ENCODE peak calls at places on chromosomes 7 and 10, in four cellular contexts. O is neuronal stem cell, B is H9, W is neural progenitor cell. I is an unnamed sample.

GRCh38 chr7:84232653-84233052 is 38.1 kb upstream of the SEMA3A start:
- DNase-seq in W (peak), O (no peak), B (no peak), I (no peak)

GRCh38 chr10:63363951-63364350 is 101.8 kb downstream of the JMJD1C start:
- DNase-seq in O (no peak), B (no peak), W (no peak), I (no peak)

GRCh38 chr10:129470103-129470851 is 3.2 kb downstream of the MGMT start:
- DNase-seq in W (no peak), O (no peak), B (no peak), I (peak)

GRCh38 chr7:86846494-86847190 is 202.9 kb downstream of the GRM3 start:
- DNase-seq in O (no peak), W (no peak), B (no peak), I (no peak)

GRCh38 chr7:50295133-50295532 is 9.4 kb upstream of the IKZF1 start:
- DNase-seq in O (no peak), W (no peak), B (no peak), I (no peak)

GRCh38 chr10:18233775-18234174 is 93.6 kb downstream of the CACNB2 start:
- DNase-seq in O (no peak), W (peak), B (peak), I (no peak)

GRCh38 chr10:20890491-20891337 is 6.4 kb downstream of the NEBL start:
- DNase-seq in O (no peak), B (no peak), W (no peak), I (no peak)

GRCh38 chr10:117663750-117664149 is 121.2 kb downstream of the EMX2 start:
- DNase-seq in O (no peak), W (no peak), B (no peak), I (peak)

GRCh38 chr10:132572545-132572937 is 35.0 kb downstream of the INPP5A start:
- DNase-seq in B (no peak), O (no peak), W (peak), I (no peak)

GRCh38 chr7:27124096-27124978 is 6.2 kb downstream of the HOXA4 start:
- DNase-seq in B (no peak), W (no peak), O (no peak), I (peak)

GRCh38 chr7:83162402-83163256 is at the start of gene PCLO:
- DNase-seq in B (peak), W (peak), O (peak), I (peak)

GRCh38 chr7:26199301-26200112 is 1.0 kb downstream of the HNRNPA2B1 start:
- DNase-seq in W (peak), O (peak), B (no peak), I (no peak)

GRCh38 chr10:23422003-23422411 is 16.9 kb upstream of the OTUD1 start:
- DNase-seq in B (no peak), W (no peak), O (no peak), I (no peak)
- H2AFZ ChIP-seq in B (no peak), W (no peak), O (no peak), I (no peak)

GRCh38 chr7:70695804-70696104 is 436.2 kb upstream of the GALNT17 start:
- DNase-seq in W (peak), O (no peak), B (no peak), I (peak)

GRCh38 chr7:70698219-70698832 is 433.6 kb upstream of the GALNT17 start:
- DNase-seq in W (peak), B (no peak), O (peak), I (peak)

GRCh38 chr7:70694357-70694908 is 437.5 kb upstream of the GALNT17 start:
- DNase-seq in B (no peak), W (peak), O (peak), I (peak)

GRCh38 chr7:70694909-70695803 is 436.8 kb upstream of the GALNT17 start:
- DNase-seq in O (peak), B (no peak), W (peak), I (peak)

GRCh38 chr7:70696139-70696782 is 435.7 kb upstream of the GALNT17 start:
- DNase-seq in W (peak), O (peak), B (no peak), I (no peak)
- H2AFZ ChIP-seq in W (no peak), O (no peak), B (no peak), I (peak)

GRCh38 chr7:121083138-121083789 is 94.8 kb downstream of the CPED1 start:
- DNase-seq in O (no peak), W (no peak), B (no peak), I (no peak)
- H2AFZ ChIP-seq in O (peak), W (no peak), B (no peak), I (peak)

GRCh38 chr7:85384376-85384775 is 197.5 kb upstream of the SEMA3D start:
- DNase-seq in O (no peak), W (no peak), B (no peak), I (no peak)
- H2AFZ ChIP-seq in O (no peak), W (no peak), B (no peak), I (no peak)

GRCh38 chr10:14153570-14154055 is 177.1 kb downstream of the FRMD4A start:
- DNase-seq in W (no peak), B (peak), O (no peak), I (no peak)
- H2AFZ ChIP-seq in W (no peak), B (no peak), O (no peak), I (no peak)

GRCh38 chr10:16437540-16437894 is 707 bp downstream of the PTER start:
- DNase-seq in O (no peak), W (no peak), B (no peak), I (no peak)

GRCh38 chr10:16439294-16439693 is 2.5 kb downstream of the PTER start:
- DNase-seq in O (no peak), W (no peak), B (no peak), I (no peak)

GRCh38 chr10:16441106-16441850 is 4.5 kb downstream of the PTER start:
- DNase-seq in W (no peak), O (no peak), B (no peak), I (peak)

GRCh38 chr10:16442914-16443313 is 6.1 kb downstream of the PTER start:
- DNase-seq in O (no peak), W (no peak), B (no peak), I (no peak)

DNA sequence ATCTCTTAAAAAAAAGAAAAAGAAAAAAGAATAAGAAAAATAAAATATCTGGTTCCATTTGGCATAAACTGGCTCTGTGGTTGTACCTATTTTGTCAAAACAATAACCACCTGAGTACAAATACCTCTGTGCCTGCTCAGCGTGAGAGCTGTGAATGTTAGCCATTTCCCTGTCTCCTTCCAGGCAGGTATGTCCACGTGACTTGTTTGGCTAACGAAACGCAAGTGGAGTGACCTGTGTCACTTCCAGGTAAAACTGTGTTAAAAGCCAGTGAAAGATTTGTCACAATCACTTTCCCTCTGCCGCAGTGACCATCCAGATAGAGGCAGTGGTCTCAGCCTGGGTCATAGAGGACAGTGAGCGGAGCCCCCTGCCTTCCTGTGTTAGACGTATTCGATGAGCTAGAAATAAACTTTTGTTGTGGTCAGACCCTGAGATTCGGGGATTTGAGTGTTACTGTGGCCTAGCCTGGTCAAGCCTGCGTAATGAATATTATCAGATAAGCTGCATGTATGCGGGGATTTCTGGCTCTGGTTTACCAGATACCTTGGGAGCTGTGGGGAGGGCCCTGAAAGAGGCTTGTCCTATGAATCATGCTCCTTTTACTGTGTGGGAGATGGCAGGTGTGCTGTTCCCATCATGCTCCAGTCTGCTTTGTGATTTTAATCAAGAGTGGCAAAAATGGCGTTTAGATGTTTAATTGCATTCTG is 3.7 kb downstream of the PTER start:
- DNase-seq in B (no peak), O (no peak), W (no peak), I (no peak)
- H2AFZ ChIP-seq in B (no peak), O (no peak), W (no peak), I (no peak)

GRCh38 chr7:129652914-129653313 is 41.4 kb downstream of the NRF1 start:
- DNase-seq in B (no peak), W (no peak), O (no peak), I (no peak)

GRCh38 chr7:129655801-129656200 is 44.3 kb downstream of the NRF1 start:
- DNase-seq in O (no peak), W (no peak), B (no peak), I (no peak)

GRCh38 chr7:129661645-129662182 is 50.2 kb downstream of the NRF1 start:
- DNase-seq in W (no peak), O (no peak), B (no peak), I (no peak)

GRCh38 chr7:129657363-129657762 is 45.8 kb downstream of the NRF1 start:
- DNase-seq in W (no peak), O (no peak), B (no peak), I (no peak)
- H2AFZ ChIP-seq in W (no peak), O (no peak), B (no peak), I (no peak)

GRCh38 chr10:95503012-95503411 is 58.2 kb downstream of the SORBS1 start:
- DNase-seq in O (no peak), W (no peak), B (no peak), I (no peak)
- H2AFZ ChIP-seq in O (no peak), W (no peak), B (no peak), I (no peak)

DNA sequence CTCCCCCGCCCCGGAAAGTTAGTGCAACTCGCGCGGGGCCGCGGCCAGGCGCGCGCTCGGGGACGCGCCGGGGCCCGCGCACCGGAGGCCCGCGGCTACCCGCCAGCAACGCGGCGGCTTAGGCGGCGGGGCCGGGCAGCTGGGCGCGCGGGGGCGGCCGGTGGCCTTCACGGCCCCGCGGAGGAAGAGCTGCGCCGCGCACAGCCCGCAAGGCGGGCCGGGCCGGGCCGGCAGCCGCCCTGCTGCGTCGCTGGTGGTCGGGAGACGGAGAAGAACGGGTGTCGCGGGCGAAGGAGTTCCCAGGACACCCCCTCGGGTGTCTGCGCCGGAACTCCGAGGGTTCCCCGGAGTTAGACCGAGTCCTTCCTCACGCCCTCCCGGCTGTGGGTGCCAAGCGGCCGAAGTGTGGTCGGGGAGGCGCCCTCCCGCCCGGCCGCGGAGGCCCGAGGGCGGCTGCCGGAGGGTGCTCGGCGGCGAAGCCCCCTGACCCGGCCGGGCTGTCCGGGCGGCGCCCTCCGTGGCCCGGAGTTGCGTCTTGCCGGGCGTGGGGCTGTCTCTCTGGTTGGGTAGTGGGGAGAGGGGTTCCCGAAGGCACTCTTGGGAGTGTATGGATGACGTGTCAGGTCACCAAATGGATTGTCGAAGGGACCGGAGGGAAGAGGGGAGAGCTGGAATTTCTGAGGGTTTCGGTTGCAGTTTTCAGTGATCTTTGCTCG is 584 bp downstream of the ST7 start:
- DNase-seq in O (peak), W (peak), B (peak), I (peak)
- H2AFZ ChIP-seq in O (peak), W (peak), B (no peak), I (peak)